ENCODE peak calls at places on chromosomes 5 and 9, in seven cellular contexts. B, R, A, L, O, C and N are unnamed samples.

GRCh38 chr5:158478139-158478538 is 619.2 kb upstream of the CLINT1 start:
- DNase-seq in A (no peak), R (no peak), C (no peak), O (no peak), L (no peak), B (no peak), N (no peak)

GRCh38 chr9:136596630-136597031 is 50.8 kb upstream of the NOTCH1 start:
- DNase-seq in A (no peak), C (peak), B (no peak), L (no peak), O (no peak), R (no peak), N (no peak)

GRCh38 chr5:169656125-169656990 is 19.3 kb downstream of the DOCK2 start:
- DNase-seq in A (no peak), R (no peak), O (no peak), L (no peak), C (no peak), B (no peak), N (peak)

GRCh38 chr5:78569441-78569840 is 79.1 kb downstream of the LHFPL2 start:
- DNase-seq in B (peak), O (peak), A (no peak), C (no peak), R (no peak), L (no peak), N (no peak)

GRCh38 chr5:60805470-60805869 is 38.6 kb downstream of the ELOVL7 start:
- DNase-seq in O (no peak), C (no peak), A (peak), R (no peak), B (no peak), L (no peak), N (no peak)

GRCh38 chr9:17622166-17622565 is 43.3 kb downstream of the SH3GL2 start:
- DNase-seq in L (no peak), B (no peak), R (no peak), A (no peak), C (no peak), O (no peak), N (no peak)

GRCh38 chr5:10719965-10720364 is 41.1 kb downstream of the DAP start:
- DNase-seq in C (no peak), R (no peak), L (no peak), B (no peak), A (peak), O (no peak), N (no peak)

GRCh38 chr9:107345327-107345726 is 62.2 kb downstream of the RAD23B start:
- DNase-seq in L (no peak), B (no peak), C (no peak), A (no peak), R (no peak), O (no peak), N (no peak)

GRCh38 chr5:115262405-115263247 is at the start of gene PGGT1B:
- DNase-seq in A (peak), R (peak), B (peak), C (peak), L (peak), O (peak), N (peak)

GRCh38 chr5:173042708-173043107 is 13.4 kb upstream of the CREBRF start:
- DNase-seq in L (no peak), B (no peak), C (no peak), R (no peak), O (no peak), A (no peak), N (no peak)

GRCh38 chr5:4570047-4571015 is 569.8 kb upstream of the ADAMTS16 start:
- DNase-seq in B (no peak), L (no peak), R (no peak), O (no peak), A (no peak), C (peak), N (no peak)

GRCh38 chr5:180112101-180112861 is 40.7 kb upstream of the RNF130 start:
- DNase-seq in O (no peak), L (peak), B (no peak), R (no peak), C (no peak), A (no peak), N (no peak)

GRCh38 chr9:111658943-111659342 is 2.5 kb upstream of the GNG10 start:
- DNase-seq in B (no peak), A (no peak), O (no peak), R (no peak), L (no peak), C (no peak), N (no peak)

GRCh38 chr5:1004598-1005361 is 3.8 kb upstream of the NKD2 start:
- DNase-seq in R (no peak), A (peak), L (peak), B (peak), O (peak), C (no peak), N (no peak)

GRCh38 chr9:38047301-38048251 is 21.5 kb downstream of the SHB start:
- DNase-seq in R (no peak), B (no peak), C (peak), A (peak), O (peak), L (no peak), N (no peak)

GRCh38 chr5:74241751-74242140 is 398.8 kb downstream of the ENC1 start:
- DNase-seq in L (no peak), A (peak), O (no peak), C (no peak), R (no peak), B (no peak), N (peak)

GRCh38 chr5:29016067-29016466 is 1977.7 kb upstream of the CDH9 start:
- DNase-seq in L (no peak), B (no peak), C (no peak), A (no peak), R (no peak), O (no peak), N (no peak)

GRCh38 chr9:88799706-88800682 is 191.3 kb upstream of the S1PR3 start:
- DNase-seq in C (no peak), R (no peak), B (no peak), A (no peak), O (peak), L (no peak), N (no peak)

GRCh38 chr9:123414226-123414625 is 58.2 kb downstream of the CRB2 start:
- DNase-seq in A (no peak), B (no peak), L (peak), R (no peak), O (no peak), C (no peak), N (no peak)

GRCh38 chr9:124000161-124000783 is 11.3 kb upstream of the LHX2 start:
- DNase-seq in B (no peak), R (no peak), L (peak), O (no peak), A (no peak), C (no peak), N (no peak)

GRCh38 chr9:129832957-129833356 is 2.1 kb downstream of the C9orf78 start:
- DNase-seq in R (no peak), C (no peak), L (no peak), O (no peak), A (no peak), B (no peak), N (no peak)

GRCh38 chr5:171681667-171682066 is 104.0 kb upstream of the SMIM23 start:
- DNase-seq in B (peak), C (no peak), L (no peak), A (no peak), R (no peak), O (no peak), N (no peak)

GRCh38 chr9:135418161-135418560 is 61.4 kb upstream of the PPP1R26 start:
- DNase-seq in A (no peak), L (no peak), C (no peak), O (no peak), B (no peak), R (no peak), N (no peak)

GRCh38 chr9:95425910-95426551 is 90.7 kb downstream of the PTCH1 start:
- DNase-seq in O (peak), R (no peak), A (no peak), C (peak), L (no peak), B (no peak), N (no peak)

GRCh38 chr5:19855929-19856328 is 132.1 kb downstream of the CDH18 start:
- DNase-seq in B (no peak), C (no peak), O (no peak), R (no peak), A (peak), L (no peak), N (no peak)

GRCh38 chr5:38307845-38308244 is 49.5 kb downstream of the EGFLAM start:
- DNase-seq in R (no peak), L (no peak), B (no peak), O (no peak), A (no peak), C (no peak), N (no peak)

DNA sequence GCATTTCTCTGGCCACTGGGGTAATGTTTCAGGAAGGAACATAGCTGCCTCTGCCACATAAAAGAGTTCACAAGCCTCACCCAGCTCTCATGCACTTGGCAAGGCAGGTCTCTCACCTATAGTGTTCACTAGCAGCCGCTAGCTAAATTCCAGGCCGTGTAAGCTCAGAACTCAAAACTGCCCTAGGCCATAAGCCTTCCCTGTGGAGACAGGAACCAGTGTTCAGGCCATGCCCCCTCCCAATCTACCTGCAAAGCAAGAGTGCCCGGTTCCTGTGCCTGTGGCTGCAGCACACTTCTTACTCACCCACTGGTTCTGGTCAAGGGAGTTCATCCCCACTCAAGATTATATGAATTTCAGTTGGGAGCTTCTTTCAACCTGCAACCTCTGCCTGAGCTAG is 60.7 kb upstream of the ZNF169 start:
- DNase-seq in O (no peak), C (no peak), R (no peak), B (no peak), L (no peak), A (no peak), N (no peak)
- H3K4me3 ChIP-seq in O (no peak), C (no peak), R (no peak), B (no peak), L (no peak), A (no peak), N (no peak)

DNA sequence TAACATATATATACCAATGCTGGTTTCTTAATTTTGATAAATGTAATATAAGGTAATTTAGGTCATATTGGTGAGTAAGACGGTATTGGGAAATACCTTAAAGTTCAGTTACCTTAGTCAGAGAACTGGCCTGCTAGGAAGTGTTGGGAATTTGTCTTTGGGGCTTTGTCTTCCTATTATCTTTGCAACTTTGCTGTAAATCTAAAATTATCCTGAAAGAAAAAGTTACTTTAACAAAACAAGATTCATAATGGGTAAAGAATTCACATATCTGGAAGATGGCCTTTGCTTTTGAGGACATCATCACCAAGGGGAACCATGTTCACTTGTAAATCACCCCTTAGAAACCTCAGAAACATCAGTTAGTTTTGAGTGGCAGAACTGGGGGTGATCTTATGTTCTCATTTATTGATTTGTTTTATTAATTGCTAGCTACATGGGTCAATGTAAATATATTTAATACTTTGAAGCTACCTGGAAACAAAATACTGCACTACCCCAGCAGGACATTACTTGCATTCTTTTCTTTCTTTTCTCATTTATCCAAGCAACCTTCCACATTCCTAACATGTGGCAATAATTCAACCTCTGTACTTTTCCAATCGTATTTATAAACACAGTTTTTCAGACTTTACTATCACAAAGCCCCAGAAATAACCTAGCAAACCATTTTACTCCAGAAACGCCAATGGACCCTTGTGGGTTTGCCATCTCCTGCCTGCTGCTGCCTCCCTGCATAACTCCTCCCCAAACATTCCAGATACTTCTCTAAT is 41.4 kb downstream of the GLIS3 start:
- DNase-seq in R (no peak), B (no peak), A (peak), O (no peak), C (no peak), L (no peak), N (no peak)
- TF ChIP-seq CTCF in R (no peak), B (no peak), A (no peak), O (no peak), C (no peak), L (no peak), N (no peak)

GRCh38 chr5:54533541-54534179 is 16.1 kb downstream of the SNX18 start:
- DNase-seq in L (no peak), O (peak), A (no peak), C (no peak), R (no peak), B (peak), N (no peak)
- H3K4me3 ChIP-seq in L (no peak), O (no peak), A (no peak), C (no peak), R (no peak), B (peak), N (no peak)

GRCh38 chr5:135883441-135883840 is 12.2 kb downstream of the IL9 start:
- DNase-seq in R (no peak), O (no peak), B (no peak), L (no peak), A (no peak), C (no peak), N (no peak)
- TF ChIP-seq CTCF in R (no peak), O (no peak), B (no peak), L (no peak), A (peak), C (peak), N (peak)

DNA sequence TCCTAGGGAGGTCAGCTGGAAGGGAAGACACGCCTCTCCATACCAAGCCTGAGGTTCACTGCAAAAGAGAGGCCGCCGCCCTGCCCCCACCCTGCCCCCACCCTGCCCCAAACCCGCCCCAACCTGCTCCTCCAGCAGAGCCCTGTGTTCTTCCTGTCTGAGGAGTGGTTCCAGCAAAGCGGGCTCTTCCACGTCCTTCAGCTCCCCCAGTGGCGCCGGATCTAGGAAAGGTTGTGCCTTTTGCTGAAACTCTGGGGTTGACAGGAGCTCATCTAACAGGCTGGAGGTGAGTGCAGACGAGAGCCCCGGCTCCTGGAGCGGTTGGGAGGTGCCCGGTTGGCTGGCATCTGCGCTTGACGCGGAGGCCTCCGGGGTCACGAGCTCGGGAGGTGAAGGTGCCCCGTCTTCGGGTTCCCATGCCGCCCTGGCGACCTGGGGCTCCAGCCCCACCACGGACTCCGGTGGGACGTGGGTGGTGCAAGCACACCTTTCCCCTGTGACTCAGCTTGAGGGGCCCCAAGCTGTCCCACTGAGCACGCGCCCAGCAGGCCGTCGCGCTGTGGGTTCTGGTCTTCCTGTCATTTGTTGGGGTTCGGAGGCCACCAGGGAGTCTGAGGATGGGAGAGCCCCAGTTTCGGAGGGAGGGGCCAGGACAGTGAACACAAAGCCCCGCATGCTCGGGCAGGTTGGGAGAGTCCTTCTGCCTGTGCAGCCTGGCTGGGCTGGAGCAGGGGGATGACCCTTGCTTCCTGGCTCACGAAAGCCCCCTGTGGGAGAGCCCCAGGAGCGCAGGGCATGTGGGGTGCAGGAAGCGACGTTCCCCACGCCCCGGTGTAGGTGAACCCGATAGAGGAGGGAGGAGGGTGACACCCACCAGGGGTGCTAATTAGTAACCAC is 1467.1 kb downstream of the FOXD4L5 start:
- DNase-seq in C (peak), L (peak), R (peak), A (peak), O (peak), B (peak), N (peak)
- H3K4me3 ChIP-seq in C (no peak), L (no peak), R (peak), A (peak), O (no peak), B (no peak), N (peak)

GRCh38 chr5:95959051-95959963 is 2.3 kb downstream of the ELL2 start:
- DNase-seq in B (no peak), L (no peak), C (peak), R (no peak), O (peak), A (peak), N (no peak)
- TF ChIP-seq CTCF in B (no peak), L (no peak), C (peak), R (no peak), O (no peak), A (no peak), N (no peak)

GRCh38 chr5:2752875-2753435 is 1.5 kb upstream of the IRX2 start:
- DNase-seq in R (no peak), C (no peak), O (peak), A (peak), B (no peak), L (no peak), N (no peak)
- H3K4me3 ChIP-seq in R (no peak), C (no peak), O (peak), A (peak), B (peak), L (no peak), N (no peak)

DNA sequence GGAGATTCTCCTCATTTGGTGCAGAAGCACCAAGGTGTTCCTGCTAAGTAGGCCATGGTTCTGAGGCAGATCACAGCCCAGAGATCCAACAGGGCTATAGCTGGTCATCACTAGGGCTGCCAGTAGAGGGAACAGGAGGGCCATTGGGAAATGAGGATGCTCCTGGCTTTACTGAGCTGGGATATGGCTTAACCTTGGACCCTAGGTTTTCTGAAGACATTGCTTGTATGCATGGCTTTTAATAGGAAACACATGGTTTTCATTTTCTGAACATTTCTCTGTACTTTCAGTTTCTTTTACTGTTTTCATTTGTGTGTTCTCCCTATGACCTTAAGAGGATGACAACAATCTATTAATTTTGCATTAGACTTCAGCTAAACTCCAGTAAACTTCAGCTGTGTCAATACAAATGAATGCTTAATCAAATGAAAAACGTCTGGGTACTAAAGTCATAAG is at the start of gene IFNW1:
- DNase-seq in L (no peak), C (no peak), A (no peak), O (no peak), B (no peak), R (no peak), N (no peak)
- TF ChIP-seq CTCF in L (no peak), C (no peak), A (peak), O (peak), B (no peak), R (no peak), N (peak)

GRCh38 chr5:138468133-138468965 is 3.1 kb downstream of the EGR1 start:
- DNase-seq in A (peak), C (no peak), R (no peak), L (no peak), O (no peak), B (no peak), N (no peak)

GRCh38 chr5:138466900-138467710 is 1.8 kb downstream of the EGR1 start:
- DNase-seq in L (peak), O (no peak), C (no peak), B (no peak), R (no peak), A (peak), N (no peak)

GRCh38 chr5:138468966-138469539 is 3.8 kb downstream of the EGR1 start:
- DNase-seq in L (no peak), A (peak), B (no peak), O (no peak), R (no peak), C (no peak), N (no peak)

GRCh38 chr5:138466058-138466899 is 1.0 kb downstream of the EGR1 start:
- DNase-seq in B (peak), L (peak), R (no peak), A (peak), C (peak), O (no peak), N (no peak)

DNA sequence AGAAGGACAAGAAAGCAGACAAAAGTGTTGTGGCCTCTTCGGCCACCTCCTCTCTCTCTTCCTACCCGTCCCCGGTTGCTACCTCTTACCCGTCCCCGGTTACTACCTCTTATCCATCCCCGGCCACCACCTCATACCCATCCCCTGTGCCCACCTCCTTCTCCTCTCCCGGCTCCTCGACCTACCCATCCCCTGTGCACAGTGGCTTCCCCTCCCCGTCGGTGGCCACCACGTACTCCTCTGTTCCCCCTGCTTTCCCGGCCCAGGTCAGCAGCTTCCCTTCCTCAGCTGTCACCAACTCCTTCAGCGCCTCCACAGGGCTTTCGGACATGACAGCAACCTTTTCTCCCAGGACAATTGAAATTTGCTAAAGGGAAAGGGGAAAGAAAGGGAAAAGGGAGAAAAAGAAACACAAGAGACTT is 2.4 kb downstream of the EGR1 start:
- DNase-seq in O (no peak), A (peak), B (no peak), L (peak), R (no peak), C (no peak), N (no peak)
- H3K4me3 ChIP-seq in O (no peak), A (peak), B (peak), L (no peak), R (no peak), C (peak), N (no peak)